ENCODE peak calls at places on chromosome 15, in six cellular contexts. K is mammary epithelial cell, Z is neuronal stem cell, X is fibroblast of lung, Y is HepG2, T is astrocyte. J is an unnamed sample.
A peak's percentile ranks its signal among the peaks of the same experiment; 100 is the strongest.

GRCh38 chr15:41882689-41883483 is 11.0 kb downstream of the SPTBN5 start:
- DNase-seq in X (no peak), Y (no peak), Z (no peak), K (no peak), T (no peak), J (no peak)

GRCh38 chr15:34976073-34976472 is 6.5 kb upstream of the AQR start:
- DNase-seq in K (no peak), Y (no peak), T (no peak), X (no peak), Z (no peak), J (no peak)

GRCh38 chr15:65421360-65422215 is 1.2 kb downstream of the IGDCC4 start:
- DNase-seq in K (no peak), Y (no peak), Z (peak; percentile 97), X (peak; percentile 63), T (peak; percentile 79), J (peak; percentile 32)

GRCh38 chr15:49902791-49903481 is 216.1 kb downstream of the ATP8B4 start:
- DNase-seq in X (peak; percentile 82), T (peak; percentile 66), Z (no peak), K (peak; percentile 60), Y (no peak), J (peak; percentile 32)

GRCh38 chr15:40310001-40310959 is 2.5 kb upstream of the PLCB2 start:
- DNase-seq in Y (peak; percentile 46), Z (no peak), X (peak; percentile 42), K (no peak), T (no peak), J (peak; percentile 68)

GRCh38 chr15:20345401-20345958 is 196.1 kb downstream of the GOLGA6L6 start:
- DNase-seq in Z (no peak), X (no peak), T (no peak), K (no peak), Y (no peak), J (no peak)

GRCh38 chr15:76916369-76916768 is 11.2 kb upstream of the SCAPER start:
- DNase-seq in Y (no peak), Z (no peak), T (no peak), X (no peak), K (no peak), J (no peak)

GRCh38 chr15:41966920-41967465 is 5.4 kb downstream of the EHD4 start:
- DNase-seq in K (no peak), T (no peak), X (no peak), Y (no peak), Z (no peak), J (no peak)

GRCh38 chr15:92582206-92582605 is 73.4 kb downstream of the FAM174B start:
- DNase-seq in K (no peak), X (no peak), Y (no peak), T (no peak), Z (no peak), J (no peak)

GRCh38 chr15:62779041-62779810 is 263.3 kb upstream of the TPM1 start:
- DNase-seq in Z (no peak), T (peak; percentile 62), X (peak; percentile 48), Y (no peak), K (no peak), J (peak; percentile 14)

GRCh38 chr15:25185156-25185710 is 230.4 kb downstream of the SNRPN start:
- DNase-seq in K (no peak), X (no peak), Y (no peak), Z (no peak), T (no peak), J (no peak)

GRCh38 chr15:51759557-51760070 is 8.2 kb downstream of the TMOD2 start:
- DNase-seq in K (peak; percentile 59), T (peak; percentile 93), X (peak; percentile 97), Z (no peak), Y (peak; percentile 6), J (no peak)

GRCh38 chr15:88655780-88656488 is 17.1 kb downstream of the ISG20 start:
- DNase-seq in K (no peak), Y (no peak), T (no peak), Z (no peak), X (no peak), J (no peak)

GRCh38 chr15:67038721-67039120 is 26.7 kb upstream of the SMAD3 start:
- DNase-seq in Y (no peak), T (no peak), Z (no peak), K (no peak), X (no peak), J (no peak)

GRCh38 chr15:41512078-41512394 is 1.6 kb downstream of the LTK start:
- DNase-seq in X (no peak), K (no peak), T (no peak), Y (no peak), Z (no peak), J (no peak)

GRCh38 chr15:62270216-62270921 is 105.3 kb upstream of the C2CD4B start:
- DNase-seq in X (no peak), T (no peak), K (no peak), Z (no peak), Y (no peak), J (no peak)

GRCh38 chr15:100807028-100807427 is 72.6 kb upstream of the ALDH1A3 start:
- DNase-seq in X (no peak), K (no peak), Y (no peak), T (no peak), Z (no peak), J (no peak)

GRCh38 chr15:91948001-91948608 is 94.6 kb downstream of the SLCO3A1 start:
- DNase-seq in Z (no peak), X (peak; percentile 16), T (peak; percentile 70), Y (no peak), K (peak; percentile 95), J (peak; percentile 53)

GRCh38 chr15:31262901-31263671 is 63.5 kb upstream of the KLF13 start:
- DNase-seq in X (peak; percentile 29), K (peak; percentile 5), Y (no peak), Z (no peak), T (peak; percentile 6), J (no peak)

GRCh38 chr15:66151809-66152208 is 101.7 kb downstream of the MEGF11 start:
- DNase-seq in X (no peak), Z (no peak), T (no peak), Y (no peak), K (no peak), J (no peak)

GRCh38 chr15:43423793-43424192 is 52.9 kb downstream of the TUBGCP4 start:
- DNase-seq in Z (no peak), X (no peak), K (peak; percentile 60), T (no peak), Y (no peak), J (no peak)

GRCh38 chr15:40075298-40076044 is 33.2 kb downstream of the BMF start:
- DNase-seq in Y (no peak), T (no peak), K (no peak), Z (no peak), X (no peak), J (peak; percentile 13)

GRCh38 chr15:27463699-27464098 is 492.7 kb downstream of the GABRG3 start:
- DNase-seq in K (no peak), T (no peak), X (no peak), Z (no peak), Y (no peak), J (no peak)

GRCh38 chr15:43204016-43204901 is 16.6 kb downstream of the EPB42 start:
- DNase-seq in K (peak; percentile 58), Y (peak; percentile 53), X (peak; percentile 56), Z (no peak), T (peak; percentile 49), J (peak; percentile 73)

GRCh38 chr15:57340673-57341259 is 35.5 kb upstream of the CGNL1 start:
- DNase-seq in K (peak; percentile 27), Z (peak; percentile 48), Y (peak; percentile 42), T (no peak), X (peak; percentile 74), J (peak; percentile 66)

GRCh38 chr15:38461089-38461833 is 7.3 kb downstream of the FAM98B start:
- DNase-seq in Y (no peak), Z (no peak), X (peak; percentile 30), T (peak; percentile 6), K (no peak), J (peak; percentile 15)

GRCh38 chr15:67254238-67255175 is at the start of the genes AAGAB and IQCH:
- DNase-seq in Z (peak; percentile 95), K (peak; percentile 99), Y (peak; percentile 88), X (peak; percentile 97), T (peak; percentile 96), J (peak; percentile 94)

GRCh38 chr15:69979269-69979668 is 118.4 kb downstream of the TLE3 start:
- DNase-seq in Z (no peak), X (no peak), K (peak; percentile 10), Y (peak; percentile 23), T (no peak), J (peak; percentile 59)

GRCh38 chr15:65211157-65211982 is at the start of gene CILP:
- DNase-seq in X (peak; percentile 67), K (no peak), T (peak; percentile 10), Z (no peak), Y (no peak), J (no peak)

DNA sequence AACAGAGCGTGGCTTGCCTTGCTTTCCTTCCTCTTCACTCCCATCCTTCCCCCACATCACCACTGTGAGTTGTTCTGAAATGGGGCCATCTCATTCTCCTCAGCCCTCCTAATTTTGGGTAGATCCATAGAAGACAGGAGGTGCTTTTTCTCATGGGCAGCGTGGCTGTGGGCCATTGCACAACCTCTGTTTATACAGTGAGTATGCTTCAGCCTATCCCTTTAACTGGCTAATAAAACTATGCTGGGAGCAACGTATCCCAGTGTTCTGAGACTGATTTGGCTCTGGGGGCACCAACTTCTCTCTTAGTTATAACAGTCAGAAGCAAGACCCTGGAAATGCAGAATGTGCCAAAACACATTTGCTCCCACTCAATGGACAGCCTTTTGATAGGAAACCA is 97.1 kb upstream of the ICE2 start:
- DNase-seq in T (no peak), Y (peak; percentile 69), K (peak; percentile 21), X (peak; percentile 41), Z (no peak), J (peak; percentile 60)
- H3K4me2 ChIP-seq in T (no peak overlapping the region), Y (peak overlapping the region; percentile 94), K (no peak overlapping the region), X (no peak overlapping the region), Z (no peak overlapping the region), J (peak overlapping the region; percentile 27)

GRCh38 chr15:75454471-75455418 is 3.3 kb upstream of the SIN3A start:
- DNase-seq in K (peak; percentile 66), X (no peak), Y (no peak), T (no peak), Z (peak; percentile 69), J (no peak)
- H3K9ac ChIP-seq in K (peak overlapping the region; percentile 95), X (peak overlapping the region; percentile 81), Y (peak overlapping the region; percentile 90), T (peak overlapping the region; percentile 94), Z (peak overlapping the region; percentile 95), J (peak overlapping the region; percentile 77)

DNA sequence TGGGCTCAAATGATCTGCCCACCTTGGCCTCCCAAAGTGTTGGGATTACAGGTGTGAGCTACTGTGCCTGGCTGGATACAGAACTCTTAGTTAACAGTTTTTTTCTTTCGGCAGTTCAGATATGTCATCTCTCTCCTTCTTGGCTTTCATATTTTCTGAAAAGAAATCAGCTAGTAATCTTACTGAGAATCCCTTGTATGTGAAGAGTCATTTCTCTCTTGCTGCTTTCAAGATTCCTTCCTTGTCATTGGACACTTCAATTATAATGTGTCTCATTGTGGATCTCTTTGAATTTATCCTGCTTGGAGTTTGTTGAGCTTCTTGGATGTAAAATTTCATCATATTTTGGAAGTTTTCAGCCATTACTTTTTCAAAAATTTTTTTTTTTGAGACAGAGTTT is 17.0 kb downstream of the TRIM69 start:
- DNase-seq in Y (no peak), T (no peak), K (no peak), X (no peak), Z (no peak), J (no peak)
- H3K4me2 ChIP-seq in Y (no peak overlapping the region), T (no peak overlapping the region), K (no peak overlapping the region), X (no peak overlapping the region), Z (no peak overlapping the region), J (no peak overlapping the region)

DNA sequence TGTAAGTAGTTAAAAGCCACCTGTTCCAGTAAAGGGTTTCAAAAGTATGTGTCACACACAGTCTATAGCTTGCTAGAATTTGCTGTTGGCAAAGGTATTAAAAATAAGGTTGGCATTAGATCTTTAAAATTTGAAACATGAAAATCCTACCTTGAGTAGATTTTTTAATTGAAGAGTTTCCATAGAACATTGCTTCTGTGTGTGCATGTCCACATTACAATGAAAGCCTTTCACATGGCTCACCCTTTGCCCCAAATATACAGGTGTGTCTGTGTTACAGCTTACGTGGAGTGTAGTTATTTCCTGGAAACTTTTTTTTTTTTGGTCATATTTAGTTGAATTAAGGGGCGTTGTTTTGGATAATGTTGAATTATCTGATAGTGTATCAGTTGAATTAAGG is 2.2 kb downstream of the ABHD17C start:
- DNase-seq in X (no peak), Y (no peak), K (no peak), T (no peak), Z (no peak), J (peak; percentile 47)
- H3K9ac ChIP-seq in X (no peak overlapping the region), Y (no peak overlapping the region), K (peak overlapping the region; percentile 39), T (no peak overlapping the region), Z (no peak overlapping the region), J (peak overlapping the region; percentile 95)

J was measured in PC-3.